ENCODE peak calls at places on chromosomes 6 and 20, in five cellular contexts. One of them, this sample, is unnamed.

GRCh38 chr20:47503685-47504084 is 2.0 kb downstream of the NCOA3 start:
- DNase-seq in omental fat pad: no peak
- DNase-seq in M059J: no peak
- DNase-seq in ELR: peak
- DNase-seq in astrocyte of the hippocampus: no peak
- DNase-seq in this sample: no peak

GRCh38 chr6:56595490-56596122 is 47.1 kb downstream of the DST start:
- DNase-seq in ELR: peak
- DNase-seq in astrocyte of the hippocampus: peak
- DNase-seq in M059J: peak
- DNase-seq in omental fat pad: no peak
- DNase-seq in this sample: peak

GRCh38 chr20:872855-873520 is 39.5 kb downstream of the FAM110A start:
- DNase-seq in omental fat pad: no peak
- DNase-seq in M059J: no peak
- DNase-seq in ELR: no peak
- DNase-seq in astrocyte of the hippocampus: no peak
- DNase-seq in this sample: no peak

GRCh38 chr6:112040933-112041332 is 13.0 kb upstream of the CCN6 start:
- DNase-seq in omental fat pad: no peak
- DNase-seq in M059J: peak
- DNase-seq in astrocyte of the hippocampus: no peak
- DNase-seq in ELR: peak
- DNase-seq in this sample: peak

GRCh38 chr6:164108869-164109769 is 694.6 kb downstream of the QKI start:
- DNase-seq in ELR: peak
- DNase-seq in M059J: peak
- DNase-seq in omental fat pad: no peak
- DNase-seq in astrocyte of the hippocampus: peak
- DNase-seq in this sample: peak

GRCh38 chr6:110488606-110489005 is 12.2 kb upstream of the SLC22A16 start:
- DNase-seq in M059J: peak
- DNase-seq in ELR: no peak
- DNase-seq in astrocyte of the hippocampus: no peak
- DNase-seq in omental fat pad: no peak
- DNase-seq in this sample: no peak

GRCh38 chr20:49230021-49230420 is 10.8 kb downstream of the DDX27 start:
- DNase-seq in ELR: no peak
- DNase-seq in astrocyte of the hippocampus: no peak
- DNase-seq in M059J: no peak
- DNase-seq in omental fat pad: no peak
- DNase-seq in this sample: peak

GRCh38 chr6:113733386-113733785 is 123.8 kb upstream of the MARCKS start:
- DNase-seq in M059J: no peak
- DNase-seq in astrocyte of the hippocampus: no peak
- DNase-seq in ELR: no peak
- DNase-seq in omental fat pad: no peak
- DNase-seq in this sample: no peak

GRCh38 chr20:38812915-38813573 is 7.5 kb downstream of the PPP1R16B start:
- DNase-seq in ELR: no peak
- DNase-seq in M059J: no peak
- DNase-seq in omental fat pad: no peak
- DNase-seq in astrocyte of the hippocampus: no peak
- DNase-seq in this sample: no peak

GRCh38 chr20:52768649-52769048 is 203.5 kb upstream of the TSHZ2 start:
- DNase-seq in ELR: no peak
- DNase-seq in omental fat pad: no peak
- DNase-seq in astrocyte of the hippocampus: no peak
- DNase-seq in M059J: no peak
- DNase-seq in this sample: no peak

GRCh38 chr20:409697-410559 is 1.8 kb downstream of the RBCK1 start:
- DNase-seq in M059J: no peak
- DNase-seq in omental fat pad: no peak
- DNase-seq in astrocyte of the hippocampus: no peak
- DNase-seq in ELR: no peak
- DNase-seq in this sample: no peak